ENCODE peak calls at places on chromosomes 3 and 15, in seven cellular contexts. Q, N, P, S, O, B and J are unnamed samples.

GRCh38 chr15:52622791-52623190 is 54.0 kb upstream of the ARPP19 start:
- DNase-seq in Q (no peak), N (no peak), P (no peak), S (no peak), O (no peak), B (no peak), J (no peak)

GRCh38 chr3:110391045-110391444 is 680.6 kb upstream of the NECTIN3 start:
- DNase-seq in Q (no peak), N (no peak), P (no peak), S (no peak), O (no peak), B (no peak), J (no peak)

GRCh38 chr3:125212509-125213372 is at the start of gene SLC12A8:
- DNase-seq in Q (peak; percentile 50), N (no peak), P (no peak), S (peak; percentile 54), O (no peak), B (no peak), J (peak; percentile 82)

GRCh38 chr3:108124337-108125150 is 33.7 kb upstream of the CD47 start:
- DNase-seq in Q (peak; percentile 22), N (no peak), P (no peak), S (no peak), O (no peak), B (no peak), J (peak; percentile 49)

GRCh38 chr3:187274977-187275338 is 16.6 kb downstream of the MASP1 start:
- DNase-seq in Q (no peak), N (no peak), P (no peak), S (peak; percentile 91), O (no peak), B (no peak), J (peak; percentile 91)

GRCh38 chr3:180177255-180177654 is 140.5 kb upstream of the PEX5L start:
- DNase-seq in Q (no peak), N (no peak), P (no peak), S (no peak), O (no peak), B (no peak), J (no peak)

GRCh38 chr3:176661432-176661964 is 535.8 kb downstream of the TBL1XR1 start:
- DNase-seq in Q (no peak), N (no peak), P (no peak), S (no peak), O (no peak), B (no peak), J (no peak)

GRCh38 chr3:168671091-168671490 is 575.4 kb upstream of the GOLIM4 start:
- DNase-seq in Q (peak; percentile 76), N (no peak), P (no peak), S (no peak), O (no peak), B (no peak), J (no peak)

GRCh38 chr15:80838666-80839065 is 59.5 kb downstream of the CEMIP start:
- DNase-seq in Q (no peak), N (no peak), P (no peak), S (no peak), O (no peak), B (no peak), J (no peak)

GRCh38 chr15:48595988-48596387 is 49.5 kb downstream of the FBN1 start:
- DNase-seq in Q (no peak), N (no peak), P (no peak), S (no peak), O (no peak), B (no peak), J (no peak)

GRCh38 chr15:74340139-74340538 is 27.3 kb downstream of the CYP11A1 start:
- DNase-seq in Q (no peak), N (no peak), P (no peak), S (no peak), O (no peak), B (no peak), J (no peak)

GRCh38 chr3:42476225-42477160 is 25.9 kb upstream of the VIPR1 start:
- DNase-seq in Q (peak; percentile 75), N (no peak), P (no peak), S (no peak), O (peak; percentile 84), B (no peak), J (no peak)

GRCh38 chr15:94607176-94607654 is 375.9 kb downstream of the MCTP2 start:
- DNase-seq in Q (peak; percentile 13), N (no peak), P (peak; percentile 49), S (no peak), O (no peak), B (no peak), J (no peak)

GRCh38 chr15:94615688-94616087 is 384.3 kb downstream of the MCTP2 start:
- DNase-seq in Q (no peak), N (no peak), P (no peak), S (no peak), O (no peak), B (no peak), J (no peak)

GRCh38 chr15:94611656-94612055 is 380.3 kb downstream of the MCTP2 start:
- DNase-seq in Q (no peak), N (no peak), P (no peak), S (no peak), O (no peak), B (no peak), J (no peak)

DNA sequence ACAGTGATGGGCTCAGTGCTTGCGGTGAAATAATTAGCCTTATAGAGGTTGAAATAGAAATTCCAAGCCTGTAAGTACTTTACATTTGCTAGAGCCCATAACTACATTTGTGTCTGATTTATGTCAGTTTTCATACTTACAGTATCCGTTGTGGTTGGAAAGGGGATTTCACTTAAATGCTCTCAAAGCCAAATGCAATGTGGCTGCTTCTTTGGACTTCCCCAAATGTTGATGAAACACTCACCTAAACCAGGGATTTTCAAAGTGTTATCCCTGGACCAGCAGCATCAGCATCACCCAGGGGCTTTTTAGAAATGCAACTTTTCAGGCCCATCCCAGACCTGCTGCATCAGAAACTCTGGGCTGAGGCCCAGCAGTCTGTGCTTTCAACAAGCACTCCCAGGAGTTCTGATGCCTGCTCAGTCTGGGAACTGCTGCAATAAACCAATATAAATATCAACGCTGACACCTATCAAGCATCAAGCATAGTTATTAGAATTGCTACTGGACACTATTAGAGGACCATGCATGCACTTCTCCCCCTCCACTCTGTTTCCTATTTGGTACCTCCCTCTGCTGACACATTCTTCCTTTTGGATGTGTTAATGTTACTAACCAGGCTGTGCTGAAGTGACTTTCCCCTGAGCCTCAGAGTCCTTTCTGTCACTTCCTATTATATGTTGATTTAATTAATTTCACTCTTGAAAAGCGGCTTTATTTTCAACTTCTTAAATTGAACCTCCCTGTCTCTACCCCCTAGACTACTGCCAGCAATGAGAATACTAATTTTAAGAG is 378.9 kb downstream of the MCTP2 start:
- DNase-seq in Q (no peak), N (no peak), P (no peak), S (no peak), O (no peak), B (no peak), J (no peak)
- H3K4me1 ChIP-seq in Q (no peaks in the 10 kb centered on the region), N (no peaks in the 10 kb centered on the region), P (peaks cover 17% of the 10 kb centered on the region), S (peaks cover 9% of the 10 kb centered on the region), O (peaks cover 6% of the 10 kb centered on the region), B (no peaks in the 10 kb centered on the region), J (no peaks in the 10 kb centered on the region)

GRCh38 chr15:37594431-37594830 is 340.0 kb upstream of the TMCO5A start:
- DNase-seq in Q (no peak), N (no peak), P (no peak), S (no peak), O (no peak), B (no peak), J (no peak)

DNA sequence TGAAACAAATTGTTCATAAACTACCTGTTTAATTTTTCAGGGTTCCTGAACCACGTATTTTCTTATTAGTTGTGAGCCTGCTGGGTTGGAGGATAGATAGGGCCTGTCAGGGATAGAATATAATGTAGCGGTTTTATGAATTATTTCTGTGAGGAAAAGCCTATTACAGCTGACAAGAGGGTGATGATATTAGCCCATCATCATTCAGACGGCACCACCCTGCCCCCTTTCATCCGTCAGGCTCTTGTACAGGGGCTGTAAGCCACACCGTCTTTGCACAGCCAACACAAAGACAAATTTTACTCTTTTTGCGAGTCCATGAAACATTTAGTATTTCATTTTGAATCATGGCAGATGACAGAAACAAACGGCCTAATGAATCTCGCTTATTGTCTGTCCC is 335.3 kb upstream of the TMCO5A start:
- DNase-seq in Q (no peak), N (no peak), P (no peak), S (no peak), O (no peak), B (no peak), J (no peak)
- TF ChIP-seq CTCF in Q (no peak), N (no peak), P (no peak), S (no peak), O (no peak), B (no peak), J (no peak)

DNA sequence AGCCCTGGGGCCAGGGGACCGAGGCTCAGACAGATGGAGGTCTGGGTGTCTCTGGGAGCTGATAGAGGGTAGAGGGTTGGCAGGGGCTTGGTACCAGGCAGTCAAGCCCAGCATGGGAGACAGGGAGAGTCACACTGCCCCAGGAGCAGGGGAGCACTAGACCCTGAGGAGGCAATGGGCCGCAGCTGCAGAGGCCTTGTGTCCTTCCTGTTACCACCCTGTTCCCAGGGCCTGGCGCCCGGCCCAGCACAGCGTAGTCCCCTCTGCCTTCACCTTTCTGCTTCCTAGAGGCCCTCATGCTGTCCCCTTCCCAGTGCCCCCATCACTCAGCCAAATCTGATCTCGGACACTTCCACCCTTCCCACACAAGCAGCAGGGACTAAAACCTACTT is 6.8 kb upstream of the TBC1D2B start:
- DNase-seq in Q (no peak), N (no peak), P (no peak), S (no peak), O (no peak), B (no peak), J (no peak)
- H3K4me1 ChIP-seq in Q (peaks cover 44% of the 10 kb centered on the region), N (no peaks in the 10 kb centered on the region), P (peaks cover 7% of the 10 kb centered on the region), S (no peaks in the 10 kb centered on the region), O (peaks cover 66% of the 10 kb centered on the region), B (no peaks in the 10 kb centered on the region), J (no peaks in the 10 kb centered on the region)

GRCh38 chr3:49339593-49339946 is 283 bp downstream of the USP4 start:
- DNase-seq in Q (no peak), N (no peak), P (peak; percentile 36), S (peak; percentile 76), O (no peak), B (peak; percentile 59), J (no peak)

GRCh38 chr3:49343163-49343562 is 3.3 kb upstream of the USP4 start:
- DNase-seq in Q (no peak), N (no peak), P (no peak), S (no peak), O (no peak), B (no peak), J (no peak)

GRCh38 chr3:49341996-49342395 is 2.1 kb upstream of the USP4 start:
- DNase-seq in Q (no peak), N (no peak), P (no peak), S (no peak), O (no peak), B (peak; percentile 6), J (no peak)

DNA sequence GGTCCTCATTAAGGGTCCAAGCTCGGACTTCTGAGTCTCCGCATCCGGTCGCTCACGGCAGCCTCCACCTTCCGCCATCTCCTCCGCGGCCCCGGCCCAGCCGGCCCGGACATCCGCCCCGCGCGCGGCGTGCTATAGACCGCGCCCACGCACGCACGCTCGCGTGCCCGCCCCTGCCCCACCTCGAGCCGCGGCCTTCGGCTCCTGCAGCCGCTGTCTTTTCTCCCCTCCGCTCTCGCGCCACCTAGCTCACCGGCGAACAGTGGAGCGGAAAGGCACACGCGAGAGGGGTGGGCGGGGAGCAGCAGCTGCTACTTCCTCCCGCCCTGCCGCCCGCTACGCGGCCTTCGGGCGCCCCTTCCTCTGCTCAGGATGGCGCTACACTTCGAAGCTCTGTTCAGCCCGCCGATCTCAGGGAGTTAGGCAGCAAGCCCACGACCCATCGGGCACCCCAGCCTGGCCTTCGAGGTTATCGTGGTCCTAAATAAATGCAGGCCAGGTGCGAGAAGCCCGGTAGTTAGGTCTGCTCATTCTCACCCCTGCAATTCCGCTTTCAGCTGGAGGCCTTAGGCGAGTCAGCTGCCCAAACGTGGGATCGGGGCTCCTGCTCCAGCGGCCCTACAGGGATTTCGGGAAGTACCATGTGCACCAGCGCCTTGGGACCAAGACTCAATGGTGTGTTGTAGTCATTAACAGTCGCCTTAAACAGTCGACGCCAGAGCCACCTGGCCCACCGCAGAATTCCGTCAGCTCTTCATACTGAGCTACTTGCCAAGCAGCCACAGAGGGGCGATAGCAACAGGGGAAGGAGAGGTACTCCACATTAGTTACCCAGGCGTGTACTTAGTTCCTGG is at the start of gene USP4:
- DNase-seq in Q (peak; percentile 94), N (peak; percentile 71), P (peak; percentile 93), S (peak; percentile 91), O (peak; percentile 95), B (peak; percentile 94), J (peak; percentile 91)
- TF ChIP-seq CTCF in Q (peak; percentile 38), N (peak; percentile 32), P (peak; percentile 55), S (peak; percentile 53), O (no peak), B (peak; percentile 22), J (peak; percentile 63)